ENCODE peak calls at places on chromosomes 7 and 10, in six cellular contexts. G is hepatic stellate cell, T is neural progenitor cell, Y is AG09309, L is astrocyte of the spinal cord, E is cardiac fibroblast. C is an unnamed sample.

GRCh38 chr10:6269953-6270867 is 67.5 kb downstream of the PFKFB3 start:
- DNase-seq in E (no peak), L (no peak), T (no peak), G (no peak), Y (no peak), C (peak)

GRCh38 chr10:61971016-61971350 is 69.5 kb downstream of the ARID5B start:
- DNase-seq in Y (no peak), L (peak), T (no peak), G (no peak), E (peak), C (no peak)

GRCh38 chr10:43682956-43683355 is 34.3 kb upstream of the ZNF32 start:
- DNase-seq in E (peak), G (peak), Y (no peak), T (no peak), L (no peak), C (no peak)

GRCh38 chr10:69818676-69819239 is 17.1 kb downstream of the COL13A1 start:
- DNase-seq in T (no peak), E (no peak), L (no peak), G (no peak), Y (no peak), C (no peak)

GRCh38 chr10:110548002-110548401 is 19.5 kb upstream of the SMC3 start:
- DNase-seq in L (no peak), T (no peak), G (no peak), E (no peak), Y (no peak), C (no peak)

GRCh38 chr7:95840953-95841950 is 68.9 kb downstream of the DYNC1I1 start:
- DNase-seq in Y (no peak), L (no peak), E (peak), G (no peak), T (peak), C (no peak)

GRCh38 chr7:11914645-11915044 is 82.6 kb upstream of the THSD7A start:
- DNase-seq in Y (no peak), E (no peak), T (no peak), L (no peak), G (no peak), C (no peak)

GRCh38 chr10:73163096-73163495 is 4.7 kb downstream of the ECD start:
- DNase-seq in L (no peak), E (no peak), Y (no peak), G (no peak), T (no peak), C (no peak)

GRCh38 chr7:139576179-139576973 is 52.9 kb downstream of the CLEC2L start:
- DNase-seq in G (no peak), Y (no peak), E (no peak), L (no peak), T (no peak), C (no peak)

GRCh38 chr7:132251327-132251659 is 325.0 kb downstream of the PLXNA4 start:
- DNase-seq in Y (no peak), L (no peak), G (no peak), E (peak), T (peak), C (peak)

GRCh38 chr7:98354511-98355249 is 46.2 kb downstream of the BAIAP2L1 start:
- DNase-seq in E (peak), T (no peak), L (peak), G (peak), Y (no peak), C (no peak)

GRCh38 chr7:142516038-142516501 is 233.2 kb upstream of the PRSS1 start:
- DNase-seq in L (peak), E (peak), T (peak), Y (no peak), G (peak), C (no peak)

GRCh38 chr7:12638851-12639467 is 48.5 kb upstream of the ARL4A start:
- DNase-seq in G (no peak), E (peak), L (peak), Y (peak), T (peak), C (no peak)

GRCh38 chr7:21030237-21030636 is 243.6 kb upstream of the SP8 start:
- DNase-seq in G (no peak), E (no peak), Y (no peak), T (peak), L (no peak), C (no peak)

GRCh38 chr10:29805134-29805691 is 170.4 kb upstream of the SVIL start:
- DNase-seq in Y (no peak), G (no peak), L (no peak), T (no peak), E (no peak), C (no peak)

GRCh38 chr7:141640239-141640840 is 61.6 kb downstream of the DENND11 start:
- DNase-seq in T (no peak), Y (no peak), E (no peak), G (no peak), L (peak), C (no peak)

GRCh38 chr7:30908681-30909080 is 3.0 kb upstream of the AQP1 start:
- DNase-seq in L (no peak), G (no peak), T (peak), E (no peak), Y (no peak), C (no peak)

GRCh38 chr7:91098566-91098965 is 165.7 kb upstream of the FZD1 start:
- DNase-seq in L (peak), G (no peak), Y (peak), T (no peak), E (peak), C (no peak)

GRCh38 chr7:43584200-43584586 is 1.3 kb downstream of the STK17A start:
- DNase-seq in L (peak), G (no peak), T (peak), E (peak), Y (peak), C (no peak)

GRCh38 chr10:118412918-118413317 is 70.8 kb upstream of the FAM204A start:
- DNase-seq in E (no peak), L (no peak), T (no peak), G (no peak), Y (no peak), C (no peak)

GRCh38 chr7:143120696-143121405 is 11.0 kb upstream of the PIP start:
- DNase-seq in Y (no peak), E (no peak), T (no peak), G (no peak), L (no peak), C (no peak)